ENCODE peak calls at places on chromosomes 16 and 17, in six cellular contexts. Q is upper lobe of right lung; E is SJSA1; W is lower lobe of right lung; U is osteoblast; B is effector memory CD4-positive, alpha-beta T cell. Z is an unnamed sample.

GRCh38 chr17:34254651-34255380 is at the start of gene CCL2:
- DNase-seq in Q (no peak), E (peak), W (peak), U (no peak), B (no peak), Z (no peak)

GRCh38 chr17:30600830-30601494 is 123.8 kb downstream of the GOSR1 start:
- DNase-seq in Q (peak), E (no peak), W (no peak), U (peak), B (peak), Z (no peak)

GRCh38 chr17:15957206-15957605 is 12.3 kb downstream of the ADORA2B start:
- DNase-seq in Q (no peak), E (no peak), W (no peak), U (no peak), B (no peak), Z (no peak)

GRCh38 chr17:51643702-51644490 is 383.6 kb downstream of the UTP18 start:
- DNase-seq in Q (no peak), E (no peak), W (no peak), U (no peak), B (no peak), Z (no peak)

GRCh38 chr16:47492428-47493357 is 31.6 kb downstream of the PHKB start:
- DNase-seq in Q (peak), E (no peak), W (peak), U (peak), B (no peak), Z (no peak)

GRCh38 chr17:71360301-71360700 is 760.5 kb upstream of the SOX9 start:
- DNase-seq in Q (no peak), E (no peak), W (no peak), U (no peak), B (no peak), Z (no peak)

GRCh38 chr16:1887711-1888354 is 15.9 kb upstream of the MEIOB start:
- DNase-seq in Q (no peak), E (no peak), W (no peak), U (no peak), B (no peak), Z (no peak)

GRCh38 chr17:42879596-42879985 is 21.0 kb upstream of the G6PC1 start:
- DNase-seq in Q (no peak), E (no peak), W (no peak), U (peak), B (no peak), Z (no peak)

GRCh38 chr16:89374393-89374948 is 115.9 kb downstream of the ANKRD11 start:
- DNase-seq in Q (no peak), E (no peak), W (no peak), U (peak), B (no peak), Z (no peak)

GRCh38 chr17:56109811-56110210 is 43.5 kb upstream of the ANKFN1 start:
- DNase-seq in Q (no peak), E (no peak), W (no peak), U (no peak), B (no peak), Z (no peak)

GRCh38 chr17:76104140-76104895 is 731 bp upstream of the EXOC7 start:
- DNase-seq in Q (no peak), E (no peak), W (peak), U (no peak), B (no peak), Z (no peak)

GRCh38 chr16:22397459-22397858 is 23.0 kb upstream of the CDR2 start:
- DNase-seq in Q (no peak), E (peak), W (no peak), U (peak), B (no peak), Z (no peak)

GRCh38 chr16:48612621-48613020 is 2.6 kb upstream of the N4BP1 start:
- DNase-seq in Q (no peak), E (no peak), W (no peak), U (peak), B (peak), Z (no peak)

GRCh38 chr16:89386786-89387185 is 103.6 kb downstream of the ANKRD11 start:
- DNase-seq in Q (no peak), E (no peak), W (no peak), U (no peak), B (no peak), Z (no peak)

GRCh38 chr16:74832228-74832627 is 57.6 kb upstream of the FA2H start:
- DNase-seq in Q (no peak), E (no peak), W (no peak), U (no peak), B (no peak), Z (no peak)

GRCh38 chr17:64020068-64020766 is at the start of gene ICAM2:
- DNase-seq in Q (no peak), E (no peak), W (peak), U (no peak), B (peak), Z (peak)

GRCh38 chr17:4734857-4735475 is 3.7 kb downstream of the MED11 start:
- DNase-seq in Q (no peak), E (no peak), W (peak), U (no peak), B (no peak), Z (no peak)

GRCh38 chr16:56608876-56609462 is 585 bp downstream of the MT2A start:
- DNase-seq in Q (no peak), E (no peak), W (no peak), U (no peak), B (no peak), Z (no peak)

GRCh38 chr17:52158450-52159042 is at the start of gene CA10:
- DNase-seq in Q (no peak), E (no peak), W (no peak), U (peak), B (no peak), Z (no peak)

GRCh38 chr16:2081685-2082084 is 33.9 kb downstream of the TSC2 start:
- DNase-seq in Q (no peak), E (no peak), W (no peak), U (no peak), B (no peak), Z (no peak)

GRCh38 chr17:81113158-81113724 is 52.1 kb upstream of the PVALEF start:
- DNase-seq in Q (no peak), E (no peak), W (no peak), U (no peak), B (no peak), Z (no peak)

GRCh38 chr16:56708821-56709685 is 20.9 kb upstream of the NUP93 start:
- DNase-seq in Q (no peak), E (no peak), W (no peak), U (no peak), B (no peak), Z (peak)

GRCh38 chr16:68219708-68220378 is 16.1 kb downstream of the ESRP2 start:
- DNase-seq in Q (no peak), E (no peak), W (no peak), U (peak), B (no peak), Z (no peak)

GRCh38 chr16:68215302-68215701 is 20.6 kb downstream of the ESRP2 start:
- DNase-seq in Q (no peak), E (no peak), W (no peak), U (no peak), B (no peak), Z (no peak)

GRCh38 chr16:68214726-68215125 is 21.2 kb downstream of the ESRP2 start:
- DNase-seq in Q (no peak), E (no peak), W (no peak), U (no peak), B (no peak), Z (no peak)

GRCh38 chr16:68216240-68216639 is 19.7 kb downstream of the ESRP2 start:
- DNase-seq in Q (no peak), E (no peak), W (no peak), U (no peak), B (no peak), Z (no peak)
- H3K4me3 ChIP-seq in Q (no peak), E (no peak), W (no peak), U (no peak), B (no peak), Z (no peak)

GRCh38 chr17:49647256-49647585 is 30.7 kb downstream of the SPOP start:
- DNase-seq in Q (no peak), E (no peak), W (no peak), U (no peak), B (no peak), Z (no peak)
- H3K4me3 ChIP-seq in Q (no peak), E (peak), W (no peak), U (no peak), B (no peak), Z (no peak)

DNA sequence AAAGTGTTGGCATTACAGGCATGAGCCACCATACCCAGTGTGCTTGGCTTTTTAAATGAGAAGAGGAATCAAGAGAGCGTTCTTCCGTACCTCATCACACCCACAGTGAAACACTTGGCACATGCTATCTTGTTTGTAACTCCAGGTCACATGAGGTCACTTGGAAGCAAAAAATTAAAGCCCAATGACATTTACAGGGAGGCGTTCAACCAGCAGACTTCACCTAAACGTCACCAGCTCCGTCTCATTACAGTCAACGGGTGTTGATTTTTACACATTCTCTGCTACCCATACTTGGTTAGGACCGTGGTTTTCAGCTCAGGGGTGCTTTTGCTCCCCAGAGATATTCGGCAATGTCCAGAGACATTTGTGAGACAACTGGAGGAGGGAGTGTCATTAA is 127.0 kb downstream of the XYLT1 start:
- DNase-seq in Q (no peak), E (no peak), W (no peak), U (no peak), B (no peak), Z (peak)
- H3K4me3 ChIP-seq in Q (no peak), E (no peak), W (no peak), U (no peak), B (no peak), Z (no peak)

GRCh38 chr16:51708861-51709260 is 557.8 kb upstream of the SALL1 start:
- DNase-seq in Q (no peak), E (no peak), W (no peak), U (no peak), B (no peak), Z (no peak)
- H3K4me3 ChIP-seq in Q (no peak), E (no peak), W (no peak), U (no peak), B (no peak), Z (no peak)

GRCh38 chr16:85515830-85516397 is 97.2 kb upstream of the GSE1 start:
- DNase-seq in Q (peak), E (no peak), W (peak), U (no peak), B (no peak), Z (no peak)

GRCh38 chr16:85514295-85514600 is 98.9 kb upstream of the GSE1 start:
- DNase-seq in Q (peak), E (no peak), W (peak), U (no peak), B (no peak), Z (no peak)

GRCh38 chr16:85515319-85515745 is 97.8 kb upstream of the GSE1 start:
- DNase-seq in Q (no peak), E (no peak), W (no peak), U (no peak), B (no peak), Z (no peak)

GRCh38 chr16:85513649-85514048 is 99.5 kb upstream of the GSE1 start:
- DNase-seq in Q (no peak), E (no peak), W (no peak), U (no peak), B (no peak), Z (no peak)

GRCh38 chr16:85514601-85515318 is 98.4 kb upstream of the GSE1 start:
- DNase-seq in Q (peak), E (peak), W (peak), U (peak), B (no peak), Z (no peak)
- H3K4me3 ChIP-seq in Q (no peak), E (no peak), W (no peak), U (peak), B (no peak), Z (no peak)

DNA sequence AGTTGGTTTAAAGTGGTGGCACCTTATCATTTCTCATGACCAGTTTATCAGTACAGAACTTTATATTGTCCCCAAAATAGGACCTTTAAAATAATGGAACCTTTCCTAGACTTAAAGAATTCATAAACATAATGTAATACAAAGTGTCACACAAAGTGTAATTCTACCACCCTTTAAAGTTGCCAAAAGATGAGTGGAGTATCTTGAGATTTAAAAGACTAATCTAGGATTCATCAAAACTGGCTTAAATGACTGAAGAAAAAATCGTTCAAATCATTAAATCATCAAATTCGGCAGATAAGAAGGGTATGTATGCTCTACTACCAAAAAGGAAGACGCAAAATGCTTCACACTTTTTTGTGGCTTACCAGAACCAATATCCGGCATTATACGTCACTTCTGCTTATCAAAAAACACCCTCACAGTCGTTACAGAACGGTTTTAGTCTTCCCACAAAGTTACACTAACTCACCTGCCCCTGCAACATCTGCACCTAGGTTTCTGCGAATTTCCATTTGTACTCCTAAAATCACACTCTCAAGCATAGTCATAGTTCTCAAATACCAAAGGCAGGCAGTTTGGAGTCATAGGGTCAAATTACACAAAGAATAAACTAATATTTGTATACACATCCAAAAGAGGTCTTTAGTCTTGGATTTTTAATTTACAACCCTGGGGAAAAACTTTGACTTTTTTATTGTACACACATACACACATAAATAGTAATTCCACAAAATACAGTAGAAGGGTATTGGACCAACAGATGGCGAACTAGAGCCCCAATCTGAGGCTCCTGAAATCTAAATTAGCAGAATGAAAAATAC is 1.4 kb upstream of the KANSL1 start:
- DNase-seq in Q (no peak), E (no peak), W (no peak), U (peak), B (peak), Z (peak)
- H3K4me3 ChIP-seq in Q (peak), E (peak), W (peak), U (peak), B (peak), Z (peak)

GRCh38 chr16:69726313-69727060 is at the start of gene NQO1:
- DNase-seq in Q (peak), E (peak), W (peak), U (peak), B (peak), Z (peak)
- H3K4me3 ChIP-seq in Q (peak), E (peak), W (peak), U (peak), B (peak), Z (peak)

GRCh38 chr17:1735418-1735817 is 7.3 kb upstream of the SERPINF2 start:
- DNase-seq in Q (no peak), E (no peak), W (no peak), U (no peak), B (no peak), Z (no peak)
- H3K4me3 ChIP-seq in Q (no peak), E (no peak), W (no peak), U (no peak), B (no peak), Z (no peak)

GRCh38 chr16:49641250-49641649 is 214.7 kb downstream of the ZNF423 start:
- DNase-seq in Q (no peak), E (no peak), W (no peak), U (no peak), B (no peak), Z (no peak)

GRCh38 chr16:49640606-49641005 is 215.3 kb downstream of the ZNF423 start:
- DNase-seq in Q (no peak), E (no peak), W (no peak), U (peak), B (no peak), Z (no peak)

GRCh38 chr16:49644143-49644460 is 211.8 kb downstream of the ZNF423 start:
- DNase-seq in Q (no peak), E (no peak), W (no peak), U (peak), B (no peak), Z (no peak)

GRCh38 chr16:49645263-49645662 is 210.6 kb downstream of the ZNF423 start:
- DNase-seq in Q (no peak), E (no peak), W (no peak), U (no peak), B (no peak), Z (no peak)

GRCh38 chr16:49643429-49644142 is 212.3 kb downstream of the ZNF423 start:
- DNase-seq in Q (no peak), E (peak), W (no peak), U (peak), B (no peak), Z (no peak)
- H3K4me3 ChIP-seq in Q (no peak), E (no peak), W (no peak), U (peak), B (no peak), Z (no peak)

DNA sequence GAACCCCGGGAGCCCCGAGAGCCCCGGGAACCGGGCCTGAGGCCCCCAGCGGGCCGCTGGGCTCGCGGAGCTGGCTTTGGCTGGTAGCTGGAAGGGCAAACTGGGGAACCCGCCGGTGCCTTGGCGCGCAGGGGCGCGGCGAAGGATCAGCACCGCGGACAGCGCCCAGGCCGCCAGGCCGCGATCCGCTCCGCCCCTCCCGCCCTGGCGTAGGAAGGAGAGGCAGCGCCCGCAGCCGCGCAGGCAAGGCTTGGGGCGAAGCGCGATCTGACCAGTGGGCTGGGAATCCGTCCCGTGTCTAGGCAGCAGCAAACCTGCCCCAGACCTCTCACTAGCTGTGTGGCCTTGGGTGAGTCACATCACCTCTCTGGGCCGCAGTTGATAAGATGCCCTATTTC is 331 bp upstream of the CCDC92B start:
- DNase-seq in Q (peak), E (peak), W (peak), U (peak), B (peak), Z (peak)
- H3K4me3 ChIP-seq in Q (no peak), E (no peak), W (peak), U (no peak), B (no peak), Z (no peak)